ENCODE peak calls at places on chromosome 16, in nine cellular contexts. H is fibroblast of mammary gland, X is sigmoid colon, K is GM23338, A is fibroblast of pulmonary artery, G is astrocyte of the cerebellum, J is heart left ventricle, E is body of pancreas, W is astrocyte of the spinal cord. R is an unnamed sample.

GRCh38 chr16:49608095-49608494 is 234.5 kb downstream of the C16orf78 start:
- DNase-seq in H (peak; percentile 23), X (no peak), K (no peak), A (peak; percentile 3), G (no peak), J (no peak), E (no peak), W (peak; percentile 28), R (no peak)

GRCh38 chr16:63789603-63790002 is 1332.3 kb downstream of the CDH11 start:
- DNase-seq in H (no peak), X (no peak), K (peak; percentile 36), A (peak; percentile 42), G (no peak), J (no peak), E (no peak), W (no peak), R (no peak)

GRCh38 chr16:4830408-4830807 is 16.7 kb downstream of the GLYR1 start:
- DNase-seq in H (no peak), X (no peak), K (no peak), A (no peak), G (no peak), J (peak; percentile 35), E (no peak), W (no peak), R (no peak)

GRCh38 chr16:67055712-67056487 is 27.0 kb downstream of the CBFB start:
- DNase-seq in H (peak; percentile 98), X (no peak), K (no peak), A (peak; percentile 84), G (peak; percentile 35), J (no peak), E (no peak), W (peak; percentile 92), R (no peak)

GRCh38 chr16:3067929-3068288 is 2.5 kb downstream of the IL32 start:
- DNase-seq in H (no peak), X (no peak), K (no peak), A (no peak), G (no peak), J (no peak), E (no peak), W (no peak), R (no peak)

GRCh38 chr16:70529051-70529777 is 5.6 kb downstream of the SF3B3 start:
- DNase-seq in H (peak; percentile 79), X (no peak), K (peak; percentile 46), A (peak; percentile 73), G (peak; percentile 49), J (no peak), E (no peak), W (peak; percentile 70), R (no peak)

GRCh38 chr16:8828541-8829165 is 31.0 kb downstream of the PMM2 start:
- DNase-seq in H (no peak), X (no peak), K (no peak), A (peak; percentile 49), G (no peak), J (no peak), E (no peak), W (no peak), R (no peak)

GRCh38 chr16:4115209-4115940 is 867 bp downstream of the ADCY9 start:
- DNase-seq in H (peak; percentile 60), X (peak; percentile 77), K (peak; percentile 71), A (peak; percentile 74), G (no peak), J (peak; percentile 61), E (peak; percentile 65), W (peak; percentile 59), R (peak; percentile 43)

GRCh38 chr16:67104061-67104460 is 5.7 kb upstream of the PHAF1 start:
- DNase-seq in H (peak; percentile 50), X (no peak), K (peak; percentile 81), A (peak; percentile 43), G (peak; percentile 2), J (peak; percentile 25), E (peak; percentile 32), W (peak; percentile 37), R (no peak)

GRCh38 chr16:30369091-30369937 is 980 bp downstream of the TBC1D10B start:
- DNase-seq in H (no peak), X (peak; percentile 75), K (peak; percentile 29), A (no peak), G (no peak), J (no peak), E (no peak), W (no peak), R (no peak)

GRCh38 chr16:57938936-57939871 is 31.7 kb downstream of the CNGB1 start:
- DNase-seq in H (peak; percentile 66), X (no peak), K (no peak), A (peak; percentile 72), G (peak; percentile 68), J (peak; percentile 74), E (peak; percentile 27), W (peak; percentile 57), R (no peak)

GRCh38 chr16:360698-361336 is 8.3 kb upstream of the AXIN1 start:
- DNase-seq in H (no peak), X (no peak), K (no peak), A (no peak), G (no peak), J (no peak), E (no peak), W (no peak), R (no peak)

DNA sequence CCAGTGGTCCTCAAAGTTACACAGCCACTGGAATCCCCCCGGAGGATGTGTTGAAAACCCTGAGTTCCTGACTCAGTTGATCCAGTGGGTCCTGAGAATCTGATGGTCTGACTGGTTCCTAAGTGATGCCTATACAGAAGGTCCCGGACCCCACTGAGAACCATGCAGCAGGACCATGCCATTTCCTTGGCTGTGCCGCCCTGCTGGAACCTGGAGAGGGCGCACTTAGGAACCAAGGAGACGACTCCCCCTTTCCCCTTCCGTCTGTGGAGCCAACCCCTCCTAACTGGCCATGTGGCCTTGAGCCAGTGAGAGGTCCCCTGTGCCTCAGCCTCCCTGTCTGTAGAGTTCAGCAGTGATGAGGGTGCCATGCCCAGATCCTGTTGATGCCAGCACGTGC is 22.0 kb downstream of the C16orf74 start:
- DNase-seq in H (no peak), X (no peak), K (peak; percentile 80), A (no peak), G (no peak), J (no peak), E (no peak), W (no peak), R (no peak)
- TF ChIP-seq CTCF in H (peak; percentile 17), X (no peak), K (peak; percentile 83), A (peak; percentile 33), G (peak; percentile 40), J (no peak), E (no peak), W (peak; percentile 28), R (no peak)

GRCh38 chr16:20740007-20740883 is 1.4 kb downstream of the THUMPD1 start:
- DNase-seq in H (peak; percentile 12), X (no peak), K (peak; percentile 15), A (peak; percentile 10), G (no peak), J (no peak), E (peak; percentile 18), W (peak; percentile 5), R (no peak)

GRCh38 chr16:20740901-20741491 is 622 bp downstream of the THUMPD1 start:
- DNase-seq in H (peak; percentile 74), X (peak; percentile 96), K (peak; percentile 87), A (peak; percentile 80), G (peak; percentile 39), J (peak; percentile 91), E (peak; percentile 92), W (peak; percentile 75), R (peak; percentile 87)

GRCh38 chr16:20744922-20745440 is 3.4 kb upstream of the THUMPD1 start:
- DNase-seq in H (no peak), X (no peak), K (no peak), A (no peak), G (no peak), J (no peak), E (peak; percentile 21), W (no peak), R (no peak)

GRCh38 chr16:20743591-20743990 is 2.0 kb upstream of the THUMPD1 start:
- DNase-seq in H (no peak), X (no peak), K (no peak), A (no peak), G (no peak), J (no peak), E (no peak), W (no peak), R (no peak)

DNA sequence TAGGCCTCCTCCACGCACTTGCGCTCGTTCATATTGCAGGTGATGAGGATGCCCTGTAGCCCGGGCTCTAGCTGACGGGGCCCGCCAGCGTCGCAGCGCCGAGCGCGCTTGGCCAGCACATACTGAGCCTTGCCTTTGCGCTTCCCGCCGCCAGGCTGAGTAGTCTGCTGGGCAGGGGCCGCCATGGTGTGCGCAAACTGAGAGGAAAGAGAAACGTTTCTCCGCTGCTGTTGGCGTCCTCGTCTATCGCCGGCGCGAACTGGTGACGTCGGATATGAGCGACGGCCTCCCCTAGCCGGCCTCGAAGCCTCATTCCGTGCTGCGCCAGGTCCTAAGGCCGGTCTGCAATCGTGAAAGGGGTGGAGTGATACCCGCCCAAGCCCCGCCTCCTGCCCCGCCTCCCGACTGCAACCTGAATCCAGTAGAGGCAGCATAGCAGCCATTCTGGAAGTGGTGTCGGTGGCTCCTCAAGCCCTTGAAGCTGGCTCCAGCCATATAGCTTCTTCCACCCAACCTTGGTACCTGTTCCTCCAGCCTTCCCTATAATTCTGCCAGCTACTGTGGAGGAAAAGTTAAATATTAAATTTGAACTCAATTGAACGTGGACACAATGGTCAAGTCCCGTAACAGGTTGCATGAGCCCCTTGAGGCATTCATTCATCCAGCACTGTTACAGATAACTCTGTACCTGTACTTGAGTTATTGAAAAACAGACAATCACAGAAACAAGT is at the start of gene THUMPD1:
- DNase-seq in H (peak; percentile 94), X (peak; percentile 98), K (peak; percentile 97), A (peak; percentile 96), G (peak; percentile 87), J (peak; percentile 96), E (peak; percentile 98), W (peak; percentile 96), R (peak; percentile 92)
- TF ChIP-seq CTCF in H (no peak), X (no peak), K (no peak), A (peak; percentile 28), G (peak; percentile 21), J (no peak), E (peak; percentile 25), W (peak; percentile 11), R (no peak)

GRCh38 chr16:75555707-75556512 is at the start of gene TMEM231:
- DNase-seq in H (peak; percentile 91), X (peak; percentile 99), K (peak; percentile 97), A (peak; percentile 93), G (peak; percentile 74), J (peak; percentile 98), E (peak; percentile 98), W (peak; percentile 94), R (peak; percentile 89)
- TF ChIP-seq CTCF in H (no peak), X (no peak), K (no peak), A (no peak), G (no peak), J (no peak), E (no peak), W (no peak), R (no peak)

DNA sequence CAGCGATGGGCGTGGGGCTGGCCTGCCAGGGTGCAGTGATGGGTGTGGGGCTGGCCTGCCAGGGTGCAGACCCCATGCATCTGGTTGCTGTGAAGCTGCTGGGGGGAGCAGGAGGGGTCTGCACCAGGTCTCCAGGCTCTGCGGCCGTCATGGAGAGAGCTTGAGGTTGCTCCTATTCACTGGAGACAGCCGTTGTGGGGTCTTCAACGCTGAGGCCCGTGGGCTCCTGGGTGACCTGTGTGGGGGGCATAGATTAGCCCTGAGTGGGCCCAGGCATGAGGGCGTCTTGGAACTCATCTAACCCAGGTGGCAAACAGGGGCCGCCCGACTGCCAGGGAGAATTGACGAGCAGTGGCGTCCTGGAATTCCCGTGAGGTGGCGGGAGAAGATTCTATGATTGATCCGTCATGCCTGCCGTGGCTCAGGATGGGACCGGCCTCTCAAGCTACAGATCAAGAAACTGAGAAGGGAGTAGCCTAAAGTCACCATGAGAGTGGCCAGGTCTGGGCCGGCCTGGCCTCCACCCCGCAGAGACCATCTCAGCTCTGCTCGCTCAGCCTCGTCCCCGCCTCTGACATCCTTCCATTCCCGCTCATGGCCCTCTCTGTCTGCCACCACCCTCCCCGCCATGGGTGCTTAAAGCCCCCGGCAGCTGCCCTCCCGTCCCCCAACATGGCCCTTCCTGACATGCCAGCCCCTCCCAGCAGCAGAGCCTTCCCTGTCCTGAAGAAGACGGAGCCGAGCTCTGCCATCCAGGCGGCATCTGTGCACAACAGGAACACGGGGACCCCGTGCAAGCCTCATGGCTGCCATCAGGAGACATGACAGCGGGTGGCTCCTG is 50.7 kb upstream of the ACSF3 start:
- DNase-seq in H (no peak), X (no peak), K (no peak), A (no peak), G (no peak), J (no peak), E (no peak), W (no peak), R (no peak)
- TF ChIP-seq CTCF in H (no peak), X (no peak), K (no peak), A (no peak), G (no peak), J (no peak), E (no peak), W (no peak), R (no peak)